ENCODE peak calls at places on chromosomes 1 and 21, in ten cellular contexts. M, P, E, O, R, U, Y, C, W and F are unnamed samples.

GRCh38 chr21:29546071-29546470 is 247.3 kb downstream of the BACH1 start:
- DNase-seq in W (no peak), E (no peak), M (no peak), Y (no peak), P (peak; percentile 5), C (no peak), U (no peak), R (peak; percentile 8), O (no peak), F (no peak)

GRCh38 chr1:201848230-201848629 is 19.3 kb downstream of the IPO9 start:
- DNase-seq in Y (no peak), C (no peak), U (no peak), M (no peak), P (no peak), E (no peak), R (no peak), O (no peak), W (no peak), F (no peak)

GRCh38 chr1:86259390-86259789 is 102.8 kb upstream of the COL24A1 start:
- DNase-seq in W (no peak), C (peak; percentile 10), Y (no peak), R (peak; percentile 43), E (no peak), O (no peak), P (peak; percentile 48), M (no peak), U (no peak), F (no peak)

GRCh38 chr21:33348728-33349127 is 24.0 kb downstream of the IFNAR1 start:
- DNase-seq in R (no peak), U (no peak), P (peak; percentile 45), E (no peak), Y (no peak), W (no peak), M (no peak), O (no peak), C (no peak), F (no peak)

GRCh38 chr1:175172503-175172902 is 20.1 kb downstream of the KIAA0040 start:
- DNase-seq in E (no peak), O (no peak), W (no peak), C (no peak), P (no peak), M (no peak), R (no peak), U (no peak), Y (no peak), F (no peak)

GRCh38 chr1:217029311-217030157 is 306.3 kb upstream of the ESRRG start:
- DNase-seq in E (no peak), P (peak; percentile 55), U (peak; percentile 71), R (peak; percentile 75), Y (no peak), W (no peak), C (peak; percentile 5), M (no peak), O (no peak), F (no peak)

GRCh38 chr1:20993716-20994115 is 183.0 kb downstream of the EIF4G3 start:
- DNase-seq in E (no peak), Y (no peak), W (no peak), U (no peak), R (no peak), O (no peak), C (no peak), M (no peak), P (no peak), F (no peak)

GRCh38 chr1:170583186-170583585 is 51.2 kb downstream of the GORAB start:
- DNase-seq in R (no peak), P (no peak), C (no peak), Y (no peak), U (no peak), E (no peak), O (no peak), M (no peak), W (no peak), F (no peak)

GRCh38 chr1:156726549-156727226 is 1.6 kb upstream of the METTL25B start:
- DNase-seq in R (peak; percentile 87), C (peak; percentile 85), P (peak; percentile 76), U (peak; percentile 77), M (peak; percentile 50), O (peak; percentile 91), W (no peak), Y (peak; percentile 76), E (no peak), F (no peak)

GRCh38 chr1:153261793-153262371 is 2.4 kb downstream of the LORICRIN start:
- DNase-seq in R (peak; percentile 5), Y (no peak), W (no peak), M (no peak), E (no peak), O (no peak), U (no peak), P (no peak), C (no peak), F (no peak)

GRCh38 chr1:41500378-41500777 is 15.9 kb upstream of the EDN2 start:
- DNase-seq in R (peak; percentile 74), W (no peak), Y (no peak), U (no peak), O (peak; percentile 44), E (peak; percentile 88), C (no peak), M (no peak), P (no peak), F (no peak)

GRCh38 chr1:199687321-199687720 is 340.2 kb upstream of the NR5A2 start:
- DNase-seq in E (no peak), W (no peak), U (no peak), Y (no peak), R (peak; percentile 76), P (peak; percentile 24), C (peak; percentile 15), O (no peak), M (no peak), F (no peak)

GRCh38 chr1:1432951-1433803 is 2.3 kb upstream of the VWA1 start:
- DNase-seq in E (peak; percentile 94), P (peak; percentile 32), Y (peak; percentile 88), U (peak; percentile 92), M (peak; percentile 90), W (no peak), R (no peak), O (no peak), C (peak; percentile 88), F (no peak)

GRCh38 chr1:174974711-174975111 is 25.0 kb upstream of the CACYBP start:
- DNase-seq in U (no peak), M (no peak), C (no peak), W (no peak), Y (no peak), E (no peak), O (no peak), P (no peak), R (no peak), F (no peak)

GRCh38 chr1:156840880-156841279 is 18.0 kb downstream of the INSRR start:
- DNase-seq in U (no peak), Y (no peak), P (no peak), W (no peak), C (no peak), M (no peak), R (no peak), E (no peak), O (no peak), F (no peak)

GRCh38 chr1:63794354-63794753 is 20.5 kb downstream of the ROR1 start:
- DNase-seq in Y (no peak), R (no peak), O (no peak), E (no peak), P (no peak), U (no peak), W (no peak), C (peak; percentile 53), M (no peak), F (no peak)

GRCh38 chr1:63793741-63794240 is 20.0 kb downstream of the ROR1 start:
- DNase-seq in R (no peak), C (peak; percentile 55), P (no peak), O (no peak), M (no peak), U (no peak), E (no peak), W (no peak), Y (no peak), F (no peak)

GRCh38 chr1:63797056-63797726 is 23.4 kb downstream of the ROR1 start:
- DNase-seq in P (no peak), W (no peak), Y (no peak), O (no peak), U (no peak), R (peak; percentile 72), C (no peak), E (no peak), M (no peak), F (no peak)

GRCh38 chr1:63794927-63795326 is 21.1 kb downstream of the ROR1 start:
- DNase-seq in O (no peak), M (no peak), W (no peak), C (peak; percentile 92), P (peak; percentile 20), E (no peak), U (no peak), R (peak; percentile 49), Y (peak; percentile 56), F (no peak)

GRCh38 chr1:63795455-63795854 is 21.6 kb downstream of the ROR1 start:
- DNase-seq in O (no peak), Y (no peak), P (no peak), R (no peak), U (no peak), M (no peak), C (no peak), W (no peak), E (no peak), F (no peak)
- H3K4me1 ChIP-seq in O (peaks cover 43% of the 10 kb centered on the region), Y (peaks cover 82% of the 10 kb centered on the region), P (peaks cover 71% of the 10 kb centered on the region), R (peaks cover 29% of the 10 kb centered on the region), U (peaks cover 15% of the 10 kb centered on the region), M (no peaks in the 10 kb centered on the region), C (peaks cover 25% of the 10 kb centered on the region), W (no peaks in the 10 kb centered on the region), E (no peaks in the 10 kb centered on the region), F (peaks cover 52% of the 10 kb centered on the region)

GRCh38 chr1:197771904-197772561 is 3.2 kb downstream of the DENND1B start:
- DNase-seq in P (no peak), Y (no peak), C (no peak), M (no peak), W (no peak), U (no peak), E (no peak), R (no peak), O (no peak), F (no peak)
- H3K4me1 ChIP-seq in P (peaks cover 19% of the 10 kb centered on the region), Y (peaks cover 31% of the 10 kb centered on the region), C (no peaks in the 10 kb centered on the region), M (peaks cover 18% of the 10 kb centered on the region), W (peaks cover 32% of the 10 kb centered on the region), U (no peaks in the 10 kb centered on the region), E (peaks cover 30% of the 10 kb centered on the region), R (peaks cover 30% of the 10 kb centered on the region), O (peaks cover 21% of the 10 kb centered on the region), F (peaks cover 11% of the 10 kb centered on the region)

DNA sequence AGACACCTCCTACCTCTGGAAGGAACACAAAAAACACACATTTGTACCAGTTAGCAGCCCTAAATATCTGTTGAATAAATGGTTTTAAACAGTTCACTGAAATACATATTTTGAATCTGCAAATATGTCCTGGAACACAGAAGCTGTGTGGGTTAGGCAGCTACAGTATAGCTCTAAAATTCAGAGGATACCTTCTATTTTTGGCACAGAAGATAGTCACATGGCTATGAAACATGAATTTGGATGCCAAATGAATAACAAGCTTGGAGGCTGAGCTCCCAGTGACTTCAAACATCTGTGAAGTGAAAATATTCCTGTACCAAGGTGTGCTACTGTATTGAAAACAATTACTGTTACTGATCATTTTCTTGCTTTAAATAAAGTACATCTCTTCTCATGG is 391.5 kb upstream of the ADGRL2 start:
- DNase-seq in Y (no peak), U (no peak), C (no peak), W (no peak), E (no peak), M (no peak), O (no peak), R (no peak), P (no peak), F (no peak)
- H3K4me1 ChIP-seq in Y (peaks cover 37% of the 10 kb centered on the region), U (no peaks in the 10 kb centered on the region), C (peaks cover 5% of the 10 kb centered on the region), W (no peaks in the 10 kb centered on the region), E (peaks cover 2% of the 10 kb centered on the region), M (no peaks in the 10 kb centered on the region), O (no peaks in the 10 kb centered on the region), R (no peaks in the 10 kb centered on the region), P (peaks cover 11% of the 10 kb centered on the region), F (no peaks in the 10 kb centered on the region)

GRCh38 chr1:111221276-111221632 is 6.3 kb upstream of the CHI3L2 start:
- DNase-seq in Y (no peak), M (no peak), C (no peak), E (no peak), W (no peak), U (no peak), R (no peak), P (no peak), O (no peak), F (no peak)
- H3K4me1 ChIP-seq in Y (peaks cover 39% of the 10 kb centered on the region), M (no peaks in the 10 kb centered on the region), C (peaks cover 8% of the 10 kb centered on the region), E (no peaks in the 10 kb centered on the region), W (peaks cover 80% of the 10 kb centered on the region), U (peaks cover 18% of the 10 kb centered on the region), R (no peaks in the 10 kb centered on the region), P (peaks cover 11% of the 10 kb centered on the region), O (no peaks in the 10 kb centered on the region), F (peaks cover 3% of the 10 kb centered on the region)